ENCODE peak calls at places on chromosomes 16 and 17, in four cellular contexts. One of them, this sample, is unnamed. For H3K36me3, H3K4me1 and H3K27me3, the result is how much of the 10 kb centered on the place peaks cover.

GRCh38 chr17:41977991-41978390 is 11.4 kb downstream of the CNP start:
- DNase-seq in cardiac muscle cell: no peak
- DNase-seq in naive thymus-derived CD4-positive, alpha-beta T cell: no peak
- DNase-seq in IMR-90: no peak
- DNase-seq in this sample: no peak

GRCh38 chr16:27650073-27650701 is 100.2 kb downstream of the KATNIP start:
- DNase-seq in cardiac muscle cell: no peak
- DNase-seq in naive thymus-derived CD4-positive, alpha-beta T cell: no peak
- DNase-seq in IMR-90: no peak
- DNase-seq in this sample: no peak

GRCh38 chr16:23434380-23434779 is 18.6 kb downstream of the COG7 start:
- DNase-seq in cardiac muscle cell: peak
- DNase-seq in naive thymus-derived CD4-positive, alpha-beta T cell: peak
- DNase-seq in IMR-90: peak
- DNase-seq in this sample: peak

GRCh38 chr17:41758601-41759000 is 24.2 kb upstream of the HAP1 start:
- DNase-seq in cardiac muscle cell: no peak
- DNase-seq in naive thymus-derived CD4-positive, alpha-beta T cell: no peak
- DNase-seq in IMR-90: no peak
- DNase-seq in this sample: no peak

GRCh38 chr17:61400058-61400785 is 579 bp downstream of the TBX2 start:
- DNase-seq in cardiac muscle cell: peak
- DNase-seq in naive thymus-derived CD4-positive, alpha-beta T cell: no peak
- DNase-seq in IMR-90: peak
- DNase-seq in this sample: no peak

GRCh38 chr17:38617074-38617860 is 11.5 kb upstream of the SRCIN1 start:
- DNase-seq in cardiac muscle cell: no peak
- DNase-seq in naive thymus-derived CD4-positive, alpha-beta T cell: no peak
- DNase-seq in IMR-90: no peak
- DNase-seq in this sample: no peak

GRCh38 chr17:29891131-29891530 is 38.9 kb downstream of the SSH2 start:
- DNase-seq in cardiac muscle cell: no peak
- DNase-seq in naive thymus-derived CD4-positive, alpha-beta T cell: no peak
- DNase-seq in IMR-90: no peak
- DNase-seq in this sample: no peak

GRCh38 chr16:85536411-85537330 is 76.5 kb upstream of the GSE1 start:
- DNase-seq in cardiac muscle cell: no peak
- DNase-seq in naive thymus-derived CD4-positive, alpha-beta T cell: no peak
- DNase-seq in IMR-90: no peak
- DNase-seq in this sample: no peak

GRCh38 chr17:82662711-82663261 is 14.5 kb upstream of the WDR45B start:
- DNase-seq in cardiac muscle cell: no peak
- DNase-seq in naive thymus-derived CD4-positive, alpha-beta T cell: no peak
- DNase-seq in IMR-90: no peak
- DNase-seq in this sample: no peak

GRCh38 chr17:38353084-38353604 is 1.5 kb downstream of the SOCS7 start:
- DNase-seq in cardiac muscle cell: no peak
- DNase-seq in naive thymus-derived CD4-positive, alpha-beta T cell: no peak
- DNase-seq in IMR-90: no peak
- DNase-seq in this sample: peak

GRCh38 chr16:70159355-70160348 is 13.9 kb upstream of the CLEC18C start:
- DNase-seq in cardiac muscle cell: peak
- DNase-seq in naive thymus-derived CD4-positive, alpha-beta T cell: no peak
- DNase-seq in IMR-90: peak
- DNase-seq in this sample: no peak

GRCh38 chr17:33262724-33263123 is 30.4 kb downstream of the ASIC2 start:
- DNase-seq in cardiac muscle cell: no peak
- DNase-seq in naive thymus-derived CD4-positive, alpha-beta T cell: no peak
- DNase-seq in IMR-90: no peak
- DNase-seq in this sample: no peak

DNA sequence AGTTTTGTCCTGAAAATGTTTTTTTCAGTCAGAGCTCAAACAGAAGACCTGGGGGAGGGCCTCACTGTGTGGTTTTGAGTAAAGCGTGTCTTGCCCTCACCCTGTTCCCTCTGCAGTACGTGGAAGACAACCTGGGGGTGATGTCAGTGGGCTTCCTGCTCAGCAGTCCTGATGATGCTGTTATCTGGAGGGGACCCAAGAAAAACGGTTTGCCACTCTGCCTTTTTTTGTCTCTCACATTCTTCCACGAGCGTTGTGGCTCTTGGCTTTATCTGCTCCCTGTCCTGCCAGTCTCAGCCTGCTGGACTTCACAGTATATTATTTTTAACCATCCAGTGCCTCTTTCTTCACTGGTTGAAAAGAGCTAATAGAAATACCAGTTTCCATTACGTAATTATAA is 12.9 kb downstream of the NUBP1 start:
- DNase-seq in cardiac muscle cell: peak
- DNase-seq in naive thymus-derived CD4-positive, alpha-beta T cell: no peak
- DNase-seq in IMR-90: peak
- DNase-seq in this sample: no peak
- H3K36me3 ChIP-seq in cardiac muscle cell: under half
- H3K36me3 ChIP-seq in naive thymus-derived CD4-positive, alpha-beta T cell: under half
- H3K36me3 ChIP-seq in IMR-90: under half
- H3K36me3 ChIP-seq in this sample: under half

DNA sequence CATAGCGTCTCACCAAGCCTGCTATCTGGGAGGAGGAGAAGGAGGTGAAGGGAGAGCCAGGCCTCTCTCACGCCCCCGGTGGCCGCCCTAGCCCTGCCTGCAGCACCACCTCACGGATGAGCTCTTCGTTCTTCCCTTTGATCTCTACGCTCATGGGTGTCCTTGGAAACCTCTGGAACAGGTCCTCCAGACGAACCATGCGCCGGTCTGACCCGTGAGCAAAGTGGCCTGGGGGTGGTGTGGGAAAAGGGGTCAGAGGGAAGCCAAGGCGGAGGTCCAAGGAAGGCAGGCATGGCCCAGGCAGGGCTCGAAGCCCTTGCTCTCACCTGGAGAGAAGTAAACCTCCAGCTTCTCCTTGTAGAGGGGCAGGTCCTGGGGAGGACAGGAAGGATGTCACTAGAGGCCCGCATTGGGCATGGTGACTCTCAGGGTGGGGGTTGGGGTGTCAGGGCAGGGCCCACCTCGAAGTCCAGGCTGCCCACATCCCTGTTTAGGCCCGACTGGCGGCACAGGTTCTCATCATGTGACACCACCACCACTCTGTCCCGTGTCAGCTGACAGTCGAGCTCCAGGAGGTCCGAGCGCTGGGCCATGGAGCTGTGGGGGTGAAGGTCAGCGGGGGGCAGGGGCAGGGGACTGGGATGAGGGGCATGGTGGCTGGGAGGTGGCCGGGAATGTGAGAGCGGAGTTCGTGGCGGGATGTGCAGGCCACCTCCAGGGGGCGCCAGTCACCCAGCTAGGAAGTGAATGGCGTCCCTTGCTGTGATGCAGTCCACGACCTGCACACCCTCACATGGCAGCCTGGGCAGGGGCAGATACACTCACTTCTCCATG is 923 bp downstream of the GDPD3 start:
- DNase-seq in cardiac muscle cell: peak
- DNase-seq in naive thymus-derived CD4-positive, alpha-beta T cell: peak
- DNase-seq in IMR-90: peak
- DNase-seq in this sample: peak
- H3K4me1 ChIP-seq in cardiac muscle cell: under half
- H3K4me1 ChIP-seq in naive thymus-derived CD4-positive, alpha-beta T cell: under half
- H3K4me1 ChIP-seq in IMR-90: under half
- H3K4me1 ChIP-seq in this sample: under half

DNA sequence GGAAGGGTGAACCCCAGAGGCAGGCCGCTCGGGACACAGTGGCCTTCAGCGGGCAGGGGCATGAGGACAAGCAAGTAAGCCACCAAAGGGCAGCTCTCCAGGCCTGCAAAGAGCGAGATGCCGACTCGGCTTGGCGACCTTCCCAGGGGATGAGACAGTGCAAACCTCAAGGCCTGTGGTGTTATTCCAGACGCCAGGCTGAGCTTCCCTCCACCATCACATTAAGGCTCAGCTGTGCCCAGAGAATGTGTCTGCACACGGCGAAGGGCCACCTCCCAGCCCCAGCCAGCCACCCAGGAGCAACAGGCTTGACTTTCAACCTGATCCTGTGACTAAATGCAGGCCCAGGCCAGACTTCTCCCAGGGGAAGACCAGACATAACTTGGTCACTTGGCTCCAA is 251.4 kb downstream of the SOX9 start:
- DNase-seq in cardiac muscle cell: no peak
- DNase-seq in naive thymus-derived CD4-positive, alpha-beta T cell: no peak
- DNase-seq in IMR-90: peak
- DNase-seq in this sample: no peak
- H3K27me3 ChIP-seq in cardiac muscle cell: under half
- H3K27me3 ChIP-seq in naive thymus-derived CD4-positive, alpha-beta T cell: under half
- H3K27me3 ChIP-seq in IMR-90: under half
- H3K27me3 ChIP-seq in this sample: under half

DNA sequence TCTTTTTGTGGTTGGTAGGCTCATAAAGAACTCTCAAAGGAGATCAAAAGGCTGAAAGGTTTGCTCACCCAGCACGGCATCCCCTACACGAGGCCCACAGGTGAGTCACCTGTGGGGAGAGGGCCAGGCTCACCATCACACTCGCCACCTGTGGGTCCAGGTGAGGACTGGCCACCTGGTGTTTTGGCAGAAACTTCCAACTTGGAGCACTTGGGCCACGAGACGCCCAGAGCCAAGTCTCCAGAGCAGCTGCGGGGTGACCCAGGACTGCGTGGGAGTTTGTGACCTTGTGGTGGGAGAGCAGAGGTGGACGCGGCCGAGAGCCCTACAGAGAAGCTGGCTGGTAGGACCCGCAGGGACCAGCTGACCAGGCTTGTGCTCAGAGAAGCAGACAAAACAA is 11.1 kb downstream of the GNPTG start:
- DNase-seq in cardiac muscle cell: no peak
- DNase-seq in naive thymus-derived CD4-positive, alpha-beta T cell: no peak
- DNase-seq in IMR-90: no peak
- DNase-seq in this sample: no peak
- H3K36me3 ChIP-seq in cardiac muscle cell: under half
- H3K36me3 ChIP-seq in naive thymus-derived CD4-positive, alpha-beta T cell: under half
- H3K36me3 ChIP-seq in IMR-90: half or more
- H3K36me3 ChIP-seq in this sample: under half

This sample was measured in Karpas-422.